ENCODE peak calls at places on chromosomes 3 and 15, in five cellular contexts. One of them, this sample, is unnamed.

GRCh38 chr15:44719293-44719999 is 8.1 kb downstream of the B2M start:
- DNase-seq in K562: no peak
- DNase-seq in GM12878: peak
- DNase-seq in HepG2: peak
- DNase-seq in WTC11: no peak
- DNase-seq in this sample: no peak

GRCh38 chr3:14620512-14620911 is 31.1 kb upstream of the CCDC174 start:
- DNase-seq in HepG2: no peak
- DNase-seq in WTC11: no peak
- DNase-seq in GM12878: no peak
- DNase-seq in K562: no peak
- DNase-seq in this sample: no peak

GRCh38 chr15:65072617-65073016 is 3.9 kb upstream of the KBTBD13 start:
- DNase-seq in HepG2: no peak
- DNase-seq in WTC11: no peak
- DNase-seq in K562: no peak
- DNase-seq in GM12878: no peak
- DNase-seq in this sample: no peak

GRCh38 chr15:80849308-80849707 is 70.1 kb downstream of the CEMIP start:
- DNase-seq in WTC11: no peak
- DNase-seq in K562: no peak
- DNase-seq in HepG2: no peak
- DNase-seq in GM12878: no peak
- DNase-seq in this sample: peak

GRCh38 chr3:195025881-195026200 is 245.1 kb downstream of the XXYLT1 start:
- DNase-seq in WTC11: no peak
- DNase-seq in GM12878: no peak
- DNase-seq in HepG2: no peak
- DNase-seq in K562: no peak
- DNase-seq in this sample: no peak

GRCh38 chr15:75720787-75721461 is 8.3 kb upstream of the CSPG4 start:
- DNase-seq in HepG2: peak
- DNase-seq in WTC11: peak
- DNase-seq in K562: peak
- DNase-seq in GM12878: no peak
- DNase-seq in this sample: peak

GRCh38 chr3:27354161-27354560 is 15.0 kb downstream of the NEK10 start:
- DNase-seq in GM12878: no peak
- DNase-seq in K562: no peak
- DNase-seq in HepG2: no peak
- DNase-seq in WTC11: no peak
- DNase-seq in this sample: no peak

GRCh38 chr3:65856907-65857306 is 181.8 kb downstream of the MAGI1 start:
- DNase-seq in K562: no peak
- DNase-seq in HepG2: peak
- DNase-seq in WTC11: no peak
- DNase-seq in GM12878: no peak
- DNase-seq in this sample: no peak

GRCh38 chr15:88238618-88239430 is 17.7 kb downstream of the NTRK3 start:
- DNase-seq in GM12878: no peak
- DNase-seq in K562: no peak
- DNase-seq in WTC11: no peak
- DNase-seq in HepG2: no peak
- DNase-seq in this sample: no peak

GRCh38 chr15:51128701-51129100 is 34.0 kb upstream of the TNFAIP8L3 start:
- DNase-seq in K562: no peak
- DNase-seq in GM12878: no peak
- DNase-seq in WTC11: no peak
- DNase-seq in HepG2: no peak
- DNase-seq in this sample: no peak

GRCh38 chr15:91782221-91782620 is 71.3 kb upstream of the SLCO3A1 start:
- DNase-seq in HepG2: no peak
- DNase-seq in K562: no peak
- DNase-seq in GM12878: no peak
- DNase-seq in WTC11: no peak
- DNase-seq in this sample: no peak

GRCh38 chr3:112979244-112979832 is 4.4 kb upstream of the CD200R1 start:
- DNase-seq in HepG2: peak
- DNase-seq in WTC11: no peak
- DNase-seq in GM12878: no peak
- DNase-seq in K562: peak
- DNase-seq in this sample: peak

GRCh38 chr3:134598813-134599563 is 51.8 kb downstream of the KY start:
- DNase-seq in GM12878: no peak
- DNase-seq in K562: no peak
- DNase-seq in WTC11: no peak
- DNase-seq in HepG2: no peak
- DNase-seq in this sample: no peak

GRCh38 chr15:60374628-60375081 is 23.1 kb downstream of the ANXA2 start:
- DNase-seq in WTC11: peak
- DNase-seq in GM12878: no peak
- DNase-seq in HepG2: peak
- DNase-seq in K562: no peak
- DNase-seq in this sample: peak

GRCh38 chr3:25156526-25157075 is 271.5 kb upstream of the RARB start:
- DNase-seq in K562: no peak
- DNase-seq in HepG2: no peak
- DNase-seq in GM12878: no peak
- DNase-seq in WTC11: no peak
- DNase-seq in this sample: peak

GRCh38 chr3:44048196-44048924 is 193.3 kb upstream of the TOPAZ1 start:
- DNase-seq in HepG2: no peak
- DNase-seq in WTC11: no peak
- DNase-seq in K562: no peak
- DNase-seq in GM12878: no peak
- DNase-seq in this sample: no peak

GRCh38 chr3:43699864-43700263 is 9.1 kb downstream of the ABHD5 start:
- DNase-seq in HepG2: no peak
- DNase-seq in WTC11: peak
- DNase-seq in K562: peak
- DNase-seq in GM12878: no peak
- DNase-seq in this sample: peak

GRCh38 chr3:123395235-123395634 is 53.7 kb downstream of the ADCY5 start:
- DNase-seq in HepG2: no peak
- DNase-seq in WTC11: no peak
- DNase-seq in K562: no peak
- DNase-seq in GM12878: no peak
- DNase-seq in this sample: no peak

GRCh38 chr15:75034615-75035014 is 11.2 kb downstream of the PPCDC start:
- DNase-seq in K562: no peak
- DNase-seq in WTC11: no peak
- DNase-seq in HepG2: no peak
- DNase-seq in GM12878: no peak
- DNase-seq in this sample: no peak

GRCh38 chr15:64134322-64134829 is 17.2 kb upstream of the SNX22 start:
- DNase-seq in K562: no peak
- DNase-seq in GM12878: no peak
- DNase-seq in WTC11: no peak
- DNase-seq in HepG2: no peak
- DNase-seq in this sample: no peak

GRCh38 chr3:164235239-164235728 is 843.0 kb downstream of the SI start:
- DNase-seq in WTC11: no peak
- DNase-seq in GM12878: no peak
- DNase-seq in HepG2: no peak
- DNase-seq in K562: no peak
- DNase-seq in this sample: no peak

GRCh38 chr15:40942337-40942854 is 10.9 kb upstream of the CHAC1 start:
- DNase-seq in GM12878: no peak
- DNase-seq in HepG2: no peak
- DNase-seq in WTC11: no peak
- DNase-seq in K562: no peak
- DNase-seq in this sample: no peak

GRCh38 chr3:179000659-179001058 is 71.0 kb downstream of the ZMAT3 start:
- DNase-seq in HepG2: no peak
- DNase-seq in WTC11: no peak
- DNase-seq in GM12878: no peak
- DNase-seq in K562: no peak
- DNase-seq in this sample: no peak

GRCh38 chr3:21795152-21795837 is 44.3 kb upstream of the ZNF385D start:
- DNase-seq in WTC11: no peak
- DNase-seq in HepG2: no peak
- DNase-seq in K562: no peak
- DNase-seq in GM12878: no peak
- DNase-seq in this sample: no peak

GRCh38 chr15:75659928-75660645 is 12.4 kb downstream of the SNX33 start:
- DNase-seq in GM12878: no peak
- DNase-seq in HepG2: no peak
- DNase-seq in K562: no peak
- DNase-seq in WTC11: no peak
- DNase-seq in this sample: no peak

GRCh38 chr15:99021669-99022068 is 14.1 kb upstream of the PGPEP1L start:
- DNase-seq in K562: no peak
- DNase-seq in HepG2: no peak
- DNase-seq in WTC11: no peak
- DNase-seq in GM12878: no peak
- DNase-seq in this sample: no peak

GRCh38 chr3:31634485-31634884 is 101.8 kb downstream of the STT3B start:
- DNase-seq in K562: no peak
- DNase-seq in WTC11: no peak
- DNase-seq in HepG2: no peak
- DNase-seq in GM12878: no peak
- DNase-seq in this sample: no peak

GRCh38 chr15:78875107-78875914 is 2.6 kb downstream of the MORF4L1 start:
- DNase-seq in GM12878: no peak
- DNase-seq in WTC11: no peak
- DNase-seq in K562: no peak
- DNase-seq in HepG2: no peak
- DNase-seq in this sample: no peak

GRCh38 chr3:12764171-12764776 is 5.2 kb upstream of the TMEM40 start:
- DNase-seq in HepG2: no peak
- DNase-seq in GM12878: no peak
- DNase-seq in WTC11: no peak
- DNase-seq in K562: no peak
- DNase-seq in this sample: no peak

GRCh38 chr3:187744169-187745151 is 808 bp downstream of the BCL6 start:
- DNase-seq in HepG2: no peak
- DNase-seq in GM12878: no peak
- DNase-seq in K562: peak
- DNase-seq in WTC11: peak
- DNase-seq in this sample: peak

GRCh38 chr3:127644641-127645040 is 15.7 kb downstream of the PODXL2 start:
- DNase-seq in GM12878: no peak
- DNase-seq in K562: no peak
- DNase-seq in HepG2: no peak
- DNase-seq in WTC11: no peak
- DNase-seq in this sample: no peak

GRCh38 chr3:69012836-69013255 is 638 bp downstream of the EOGT start:
- DNase-seq in HepG2: peak
- DNase-seq in WTC11: peak
- DNase-seq in K562: no peak
- DNase-seq in GM12878: no peak
- DNase-seq in this sample: peak

GRCh38 chr15:76336254-76337046 is at the start of gene ISL2:
- DNase-seq in HepG2: peak
- DNase-seq in WTC11: peak
- DNase-seq in GM12878: peak
- DNase-seq in K562: peak
- DNase-seq in this sample: peak

DNA sequence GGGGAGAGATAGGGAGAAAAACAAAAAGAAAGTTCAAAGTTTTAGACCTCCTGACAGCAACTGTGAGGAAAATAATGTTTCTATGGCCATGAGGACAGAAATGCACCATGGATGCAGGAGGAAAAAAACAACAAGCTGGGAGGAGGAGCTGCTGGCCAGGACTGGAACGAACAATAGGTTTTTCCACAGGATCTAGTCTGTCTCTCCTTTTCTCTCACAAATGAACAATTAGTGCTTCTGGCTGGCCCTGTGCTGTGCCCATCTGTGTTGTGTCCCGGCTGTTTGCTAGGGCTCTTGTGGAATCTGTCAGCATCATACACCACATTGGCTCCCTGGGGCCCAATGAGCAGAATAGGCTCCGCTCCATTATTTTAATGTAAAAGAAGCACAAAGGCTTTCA is 15.2 kb downstream of the GK5 start:
- DNase-seq in GM12878: no peak
- DNase-seq in WTC11: no peak
- DNase-seq in K562: no peak
- DNase-seq in HepG2: no peak
- DNase-seq in this sample: no peak
- TF ChIP-seq ESRRA in GM12878: no peak
- TF ChIP-seq ESRRA in WTC11: no peak
- TF ChIP-seq ESRRA in K562: no peak
- TF ChIP-seq ESRRA in HepG2: no peak
- TF ChIP-seq ESRRA in this sample: no peak

GRCh38 chr3:94234177-94234788 is 171.4 kb downstream of the NSUN3 start:
- DNase-seq in K562: peak
- DNase-seq in GM12878: no peak
- DNase-seq in WTC11: peak
- DNase-seq in HepG2: peak
- DNase-seq in this sample: peak
- TF ChIP-seq MAX in K562: no peak
- TF ChIP-seq MAX in GM12878: no peak
- TF ChIP-seq MAX in WTC11: no peak
- TF ChIP-seq MAX in HepG2: no peak
- TF ChIP-seq MAX in this sample: no peak

GRCh38 chr3:52128118-52128683 is 26.0 kb downstream of the POC1A start:
- DNase-seq in GM12878: no peak
- DNase-seq in HepG2: peak
- DNase-seq in WTC11: no peak
- DNase-seq in K562: peak
- DNase-seq in this sample: peak
- TF ChIP-seq ESRRA in GM12878: no peak
- TF ChIP-seq ESRRA in HepG2: no peak
- TF ChIP-seq ESRRA in WTC11: no peak
- TF ChIP-seq ESRRA in K562: no peak
- TF ChIP-seq ESRRA in this sample: no peak

DNA sequence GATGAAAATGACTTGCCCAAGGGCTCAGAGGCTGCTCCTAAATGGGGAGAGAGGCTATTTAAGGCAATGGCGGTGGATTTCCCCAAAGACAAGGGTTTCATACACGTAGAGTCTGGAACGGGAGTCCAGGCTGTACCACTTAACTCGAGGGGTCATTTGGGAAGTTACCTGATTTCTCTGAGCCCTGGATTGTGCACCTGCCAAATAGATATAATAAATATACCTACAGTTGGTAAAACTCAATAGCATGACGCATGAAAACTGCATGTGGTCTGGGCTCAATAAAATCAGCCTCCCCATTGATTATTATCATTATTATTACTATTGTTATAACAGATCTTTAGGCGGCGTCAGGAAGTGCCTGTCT is 1.3 kb upstream of the ITPR1 start:
- DNase-seq in GM12878: no peak
- DNase-seq in HepG2: no peak
- DNase-seq in WTC11: no peak
- DNase-seq in K562: no peak
- DNase-seq in this sample: no peak
- TF ChIP-seq MAX in GM12878: no peak
- TF ChIP-seq MAX in HepG2: no peak
- TF ChIP-seq MAX in WTC11: no peak
- TF ChIP-seq MAX in K562: no peak
- TF ChIP-seq MAX in this sample: no peak